ENCODE peak calls at places on chromosomes 7 and 10, in four cellular contexts. D is A549, G is HepG2, P is GM12878. O is an unnamed sample.

GRCh38 chr7:148242271-148242801 is 348.2 kb upstream of the C7orf33 start:
- DNase-seq in D (peak), G (peak), P (no peak), O (peak)

GRCh38 chr7:54546081-54546985 is 4.2 kb downstream of the VSTM2A start:
- DNase-seq in D (peak), G (peak), P (no peak), O (peak)

GRCh38 chr7:80766724-80767123 is 128.3 kb downstream of the CD36 start:
- DNase-seq in D (no peak), G (no peak), P (no peak), O (no peak)

GRCh38 chr10:99431190-99431549 is 746 bp upstream of the GOT1 start:
- DNase-seq in P (no peak), G (no peak), D (peak), O (peak)

GRCh38 chr7:101169110-101169837 is 3.9 kb upstream of the VGF start:
- DNase-seq in D (no peak), G (no peak), P (no peak), O (peak)

GRCh38 chr10:97333601-97334369 is 744 bp downstream of the FRAT2 start:
- DNase-seq in G (no peak), D (no peak), P (no peak), O (peak)

GRCh38 chr7:117759950-117760640 is 113.1 kb downstream of the CTTNBP2 start:
- DNase-seq in D (no peak), P (no peak), G (no peak), O (no peak)

GRCh38 chr10:63919576-63920279 is 398.5 kb downstream of the REEP3 start:
- DNase-seq in G (no peak), P (no peak), D (no peak), O (no peak)

GRCh38 chr10:87550741-87551140 is 46.0 kb downstream of the MINPP1 start:
- DNase-seq in G (no peak), D (no peak), P (no peak), O (peak)

GRCh38 chr10:122861724-122862161 is 16.1 kb upstream of the CUZD1 start:
- DNase-seq in P (no peak), G (no peak), D (peak), O (no peak)

GRCh38 chr7:135877799-135878198 is 99.4 kb downstream of the MTPN start:
- DNase-seq in G (no peak), P (peak), D (no peak), O (no peak)

GRCh38 chr7:98399462-98399861 is 1.4 kb downstream of the BAIAP2L1 start:
- DNase-seq in G (no peak), D (no peak), P (no peak), O (no peak)

GRCh38 chr10:83078160-83078559 is 1061.1 kb upstream of the GHITM start:
- DNase-seq in G (no peak), D (no peak), P (no peak), O (peak)

GRCh38 chr7:151871189-151871735 is 5.7 kb downstream of the PRKAG2 start:
- DNase-seq in P (no peak), G (no peak), D (no peak), O (no peak)

GRCh38 chr7:47186316-47186715 is 395.6 kb downstream of the TNS3 start:
- DNase-seq in P (peak), G (no peak), D (no peak), O (no peak)

GRCh38 chr7:38478404-38478803 is 152.8 kb downstream of the AMPH start:
- DNase-seq in G (no peak), P (no peak), D (no peak), O (no peak)

GRCh38 chr10:121459279-121459764 is 138.9 kb downstream of the FGFR2 start:
- DNase-seq in G (no peak), P (no peak), D (no peak), O (no peak)

GRCh38 chr10:12902135-12902572 is 99.4 kb downstream of the CCDC3 start:
- DNase-seq in G (peak), P (peak), D (peak), O (peak)

GRCh38 chr7:43449577-43449976 is 133.3 kb upstream of the STK17A start:
- DNase-seq in G (no peak), D (no peak), P (no peak), O (no peak)

GRCh38 chr10:22988581-22989360 is 60.9 kb downstream of the ARMC3 start:
- DNase-seq in D (peak), G (peak), P (peak), O (peak)

GRCh38 chr10:45454859-45455258 is 80.8 kb downstream of the ALOX5 start:
- DNase-seq in P (no peak), D (no peak), G (no peak), O (no peak)

GRCh38 chr10:22997102-22997501 is 69.2 kb downstream of the ARMC3 start:
- DNase-seq in G (no peak), P (no peak), D (no peak), O (peak)

GRCh38 chr7:135853499-135853898 is 104.9 kb upstream of the FAM180A start:
- DNase-seq in D (no peak), G (no peak), P (no peak), O (no peak)

GRCh38 chr7:24284699-24285506 is 913 bp downstream of the NPY start:
- DNase-seq in P (no peak), G (no peak), D (no peak), O (peak)

GRCh38 chr7:118918556-118918955 is 694.1 kb downstream of the ANKRD7 start:
- DNase-seq in D (no peak), G (peak), P (no peak), O (peak)

GRCh38 chr10:5545011-5545410 is 20.2 kb downstream of the CALML3 start:
- DNase-seq in P (no peak), G (no peak), D (no peak), O (no peak)

GRCh38 chr7:48786951-48787350 is 137.4 kb upstream of the CDC14C start:
- DNase-seq in G (no peak), P (no peak), D (no peak), O (no peak)

GRCh38 chr10:103470755-103471653 is 8.0 kb downstream of the CALHM3 start:
- DNase-seq in P (peak), D (no peak), G (no peak), O (no peak)

GRCh38 chr10:29950391-29950790 is 109.0 kb downstream of the JCAD start:
- DNase-seq in P (no peak), G (no peak), D (no peak), O (no peak)

GRCh38 chr10:110825510-110825909 is 46.2 kb upstream of the PDCD4 start:
- DNase-seq in G (no peak), P (no peak), D (no peak), O (no peak)

GRCh38 chr10:132613566-132614348 is 76.2 kb downstream of the INPP5A start:
- DNase-seq in D (no peak), P (no peak), G (no peak), O (no peak)

GRCh38 chr10:95183451-95184230 is 10.4 kb upstream of the ACSM6 start:
- DNase-seq in D (peak), P (peak), G (no peak), O (peak)
- TF ChIP-seq REST in D (no peak), P (no peak), G (no peak), O (no peak)

GRCh38 chr7:70387197-70387596 is 744.7 kb upstream of the GALNT17 start:
- DNase-seq in G (no peak), D (no peak), P (no peak), O (no peak)

GRCh38 chr7:70392870-70393269 is 739.1 kb upstream of the GALNT17 start:
- DNase-seq in D (no peak), G (no peak), P (no peak), O (peak)

GRCh38 chr7:70392282-70392681 is 739.7 kb upstream of the GALNT17 start:
- DNase-seq in G (no peak), P (no peak), D (no peak), O (no peak)

GRCh38 chr7:70389752-70390151 is 742.2 kb upstream of the GALNT17 start:
- DNase-seq in D (no peak), G (no peak), P (no peak), O (no peak)

GRCh38 chr7:70390251-70390650 is 741.7 kb upstream of the GALNT17 start:
- DNase-seq in P (no peak), G (no peak), D (no peak), O (no peak)
- TF ChIP-seq JUNB in P (no peak), G (no peak), D (no peak), O (no peak)

DNA sequence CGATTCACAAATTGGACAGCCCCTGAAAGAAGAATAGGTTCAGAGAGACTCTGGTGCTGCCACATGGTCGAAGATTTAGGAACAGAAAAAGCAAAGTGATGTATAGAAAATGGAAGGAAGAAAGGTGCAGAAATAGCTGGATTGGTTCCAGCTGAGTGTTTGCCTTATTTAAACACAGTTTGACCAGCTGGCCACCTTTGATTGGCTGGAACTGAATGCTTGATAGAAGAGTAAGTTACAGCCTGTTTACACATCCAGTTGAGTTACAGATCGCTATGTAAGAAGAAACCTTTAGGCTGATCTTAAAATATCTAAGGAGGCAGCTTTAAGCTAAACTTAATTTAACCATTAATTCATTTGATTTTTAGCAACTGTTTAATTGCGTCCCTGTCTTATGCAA is 40.3 kb upstream of the KAT6B start:
- DNase-seq in D (no peak), G (no peak), P (no peak), O (no peak)
- TF ChIP-seq REST in D (no peak), G (no peak), P (no peak), O (no peak)

GRCh38 chr7:907158-907980 is 31.0 kb downstream of the GET4 start:
- DNase-seq in D (no peak), G (no peak), P (no peak), O (no peak)
- TF ChIP-seq JUNB in D (no peak), G (no peak), P (no peak), O (no peak)

GRCh38 chr7:129224251-129225205 is at the start of gene AHCYL2:
- DNase-seq in P (peak), D (peak), G (peak), O (peak)
- TF ChIP-seq REST in P (no peak), D (peak), G (no peak), O (no peak)

O was measured in GM23338.